ENCODE peak calls at places on chromosomes 4 and X, in nine cellular contexts. One of them, this sample, is unnamed.

GRCh38 chrX:136828830-136829229 is 48.1 kb upstream of the ARHGEF6 start:
- DNase-seq in uterus: no peak
- DNase-seq in GM13976: no peak
- DNase-seq in H1: no peak
- DNase-seq in ovary: no peak
- DNase-seq in RWPE1: no peak
- DNase-seq in tibial artery: no peak
- DNase-seq in Caco-2: no peak
- DNase-seq in tibial nerve: no peak
- DNase-seq in this sample: no peak

GRCh38 chrX:44343412-44343942 is at the start of gene EFHC2:
- DNase-seq in uterus: peak
- DNase-seq in GM13976: peak
- DNase-seq in H1: no peak
- DNase-seq in ovary: peak
- DNase-seq in RWPE1: no peak
- DNase-seq in tibial artery: peak
- DNase-seq in Caco-2: no peak
- DNase-seq in tibial nerve: peak
- DNase-seq in this sample: no peak

GRCh38 chr4:4430492-4431195 is 43.7 kb downstream of the NSG1 start:
- DNase-seq in uterus: no peak
- DNase-seq in GM13976: peak
- DNase-seq in H1: no peak
- DNase-seq in ovary: no peak
- DNase-seq in RWPE1: peak
- DNase-seq in tibial artery: no peak
- DNase-seq in Caco-2: peak
- DNase-seq in tibial nerve: no peak
- DNase-seq in this sample: no peak

GRCh38 chr4:124173892-124174291 is 538.6 kb downstream of the ANKRD50 start:
- DNase-seq in uterus: no peak
- DNase-seq in GM13976: no peak
- DNase-seq in H1: no peak
- DNase-seq in ovary: no peak
- DNase-seq in RWPE1: no peak
- DNase-seq in tibial artery: no peak
- DNase-seq in Caco-2: no peak
- DNase-seq in tibial nerve: no peak
- DNase-seq in this sample: no peak

GRCh38 chr4:2797545-2798305 is 4.8 kb downstream of the SH3BP2 start:
- DNase-seq in uterus: no peak
- DNase-seq in GM13976: no peak
- DNase-seq in H1: no peak
- DNase-seq in ovary: peak
- DNase-seq in RWPE1: no peak
- DNase-seq in tibial artery: peak
- DNase-seq in Caco-2: no peak
- DNase-seq in tibial nerve: peak
- DNase-seq in this sample: peak

GRCh38 chrX:25004040-25004439 is 11.7 kb downstream of the ARX start:
- DNase-seq in uterus: no peak
- DNase-seq in GM13976: no peak
- DNase-seq in H1: no peak
- DNase-seq in ovary: no peak
- DNase-seq in RWPE1: no peak
- DNase-seq in tibial artery: no peak
- DNase-seq in Caco-2: no peak
- DNase-seq in tibial nerve: no peak
- DNase-seq in this sample: no peak

GRCh38 chr4:144985014-144985413 is 113.0 kb downstream of the ANAPC10 start:
- DNase-seq in uterus: no peak
- DNase-seq in GM13976: no peak
- DNase-seq in H1: no peak
- DNase-seq in ovary: no peak
- DNase-seq in RWPE1: no peak
- DNase-seq in tibial artery: no peak
- DNase-seq in Caco-2: no peak
- DNase-seq in tibial nerve: no peak
- DNase-seq in this sample: no peak

GRCh38 chr4:11685481-11685880 is 256.8 kb upstream of the HS3ST1 start:
- DNase-seq in uterus: no peak
- DNase-seq in GM13976: no peak
- DNase-seq in H1: no peak
- DNase-seq in ovary: no peak
- DNase-seq in RWPE1: no peak
- DNase-seq in tibial artery: no peak
- DNase-seq in Caco-2: no peak
- DNase-seq in tibial nerve: no peak
- DNase-seq in this sample: no peak

GRCh38 chr4:61462451-61463326 is 262.6 kb downstream of the ADGRL3 start:
- DNase-seq in uterus: no peak
- DNase-seq in GM13976: no peak
- DNase-seq in H1: no peak
- DNase-seq in ovary: no peak
- DNase-seq in RWPE1: peak
- DNase-seq in tibial artery: no peak
- DNase-seq in Caco-2: peak
- DNase-seq in tibial nerve: no peak
- DNase-seq in this sample: no peak

GRCh38 chr4:158255727-158256324 is 45.5 kb downstream of the TMEM144 start:
- DNase-seq in uterus: no peak
- DNase-seq in GM13976: no peak
- DNase-seq in H1: no peak
- DNase-seq in ovary: no peak
- DNase-seq in RWPE1: peak
- DNase-seq in tibial artery: no peak
- DNase-seq in Caco-2: peak
- DNase-seq in tibial nerve: no peak
- DNase-seq in this sample: no peak

GRCh38 chr4:52199574-52200338 is 148.7 kb downstream of the SPATA18 start:
- DNase-seq in uterus: no peak
- DNase-seq in GM13976: no peak
- DNase-seq in H1: no peak
- DNase-seq in ovary: no peak
- DNase-seq in RWPE1: peak
- DNase-seq in tibial artery: no peak
- DNase-seq in Caco-2: no peak
- DNase-seq in tibial nerve: no peak
- DNase-seq in this sample: no peak

GRCh38 chr4:22744478-22745062 is 51.8 kb downstream of the GBA3 start:
- DNase-seq in uterus: no peak
- DNase-seq in GM13976: no peak
- DNase-seq in H1: no peak
- DNase-seq in ovary: no peak
- DNase-seq in RWPE1: no peak
- DNase-seq in tibial artery: no peak
- DNase-seq in Caco-2: no peak
- DNase-seq in tibial nerve: no peak
- DNase-seq in this sample: no peak

GRCh38 chrX:93420090-93420489 is 253.3 kb downstream of the NAP1L3 start:
- DNase-seq in uterus: no peak
- DNase-seq in GM13976: no peak
- DNase-seq in H1: no peak
- DNase-seq in ovary: no peak
- DNase-seq in RWPE1: no peak
- DNase-seq in tibial artery: no peak
- DNase-seq in Caco-2: no peak
- DNase-seq in tibial nerve: no peak
- DNase-seq in this sample: no peak

GRCh38 chr4:139735381-139736256 is 70.0 kb downstream of the MGST2 start:
- DNase-seq in uterus: peak
- DNase-seq in GM13976: peak
- DNase-seq in H1: no peak
- DNase-seq in ovary: peak
- DNase-seq in RWPE1: no peak
- DNase-seq in tibial artery: peak
- DNase-seq in Caco-2: no peak
- DNase-seq in tibial nerve: no peak
- DNase-seq in this sample: no peak

GRCh38 chrX:1591102-1591862 is at the start of gene AKAP17A:
- DNase-seq in uterus: peak
- DNase-seq in GM13976: peak
- DNase-seq in H1: peak
- DNase-seq in ovary: peak
- DNase-seq in RWPE1: peak
- DNase-seq in tibial artery: peak
- DNase-seq in Caco-2: peak
- DNase-seq in tibial nerve: peak
- DNase-seq in this sample: peak
- TF ChIP-seq CTCF in uterus: peak
- TF ChIP-seq CTCF in GM13976: peak
- TF ChIP-seq CTCF in H1: no peak
- TF ChIP-seq CTCF in ovary: peak
- TF ChIP-seq CTCF in RWPE1: no peak
- TF ChIP-seq CTCF in tibial artery: no peak
- TF ChIP-seq CTCF in Caco-2: no peak
- TF ChIP-seq CTCF in tibial nerve: no peak
- TF ChIP-seq CTCF in this sample: peak

GRCh38 chr4:83486457-83487129 is 1.7 kb upstream of the ABRAXAS1 start:
- DNase-seq in uterus: no peak
- DNase-seq in GM13976: no peak
- DNase-seq in H1: no peak
- DNase-seq in ovary: no peak
- DNase-seq in RWPE1: no peak
- DNase-seq in tibial artery: no peak
- DNase-seq in Caco-2: no peak
- DNase-seq in tibial nerve: no peak
- DNase-seq in this sample: no peak

GRCh38 chr4:83489711-83490326 is 4.9 kb upstream of the ABRAXAS1 start:
- DNase-seq in uterus: no peak
- DNase-seq in GM13976: no peak
- DNase-seq in H1: no peak
- DNase-seq in ovary: no peak
- DNase-seq in RWPE1: no peak
- DNase-seq in tibial artery: no peak
- DNase-seq in Caco-2: no peak
- DNase-seq in tibial nerve: no peak
- DNase-seq in this sample: no peak

DNA sequence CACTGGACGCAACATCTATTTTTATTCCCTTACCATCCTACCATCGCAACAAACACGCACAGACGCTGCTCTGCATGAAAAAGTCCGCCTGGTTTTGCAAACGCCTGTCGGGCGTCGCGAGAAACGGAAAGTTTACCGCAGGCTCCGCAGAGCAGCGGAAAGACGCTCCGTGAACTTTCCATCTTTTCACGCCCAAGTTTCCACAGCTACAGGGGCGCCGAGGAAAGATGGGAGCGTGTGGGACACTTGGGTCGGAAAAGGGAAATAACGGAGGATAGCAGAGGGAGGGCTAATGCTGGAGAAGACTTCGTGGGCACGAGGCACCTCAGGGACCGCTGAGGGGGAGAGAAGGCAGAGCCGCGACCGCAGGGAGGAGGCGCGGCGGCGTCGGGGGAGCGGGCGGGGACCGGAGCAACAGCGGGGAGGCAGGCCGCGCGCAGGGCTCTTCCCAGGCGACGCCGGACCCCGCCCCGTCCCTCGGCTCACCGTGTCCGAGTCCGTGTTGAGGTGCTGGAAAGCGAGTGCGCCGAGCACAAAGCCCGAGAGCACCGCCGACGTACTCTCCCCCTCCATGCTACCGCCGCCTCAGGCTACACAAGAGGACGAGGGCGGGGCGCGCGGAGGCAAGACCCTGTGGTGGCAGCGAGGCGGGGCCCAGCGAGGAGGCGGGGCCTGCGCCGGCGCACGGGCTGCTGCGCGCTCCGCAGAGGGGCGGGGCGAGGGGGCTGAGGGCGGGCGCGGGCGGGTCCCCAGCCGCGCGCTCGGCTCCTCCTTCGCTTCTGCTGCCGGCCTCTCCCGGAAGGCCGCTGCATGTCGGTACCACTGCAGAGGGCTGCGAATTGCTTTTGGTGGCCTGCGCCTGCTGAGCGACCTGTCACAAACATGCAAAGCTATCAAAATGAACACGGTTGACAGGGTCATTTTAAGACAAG is at the start of gene ABRAXAS1:
- DNase-seq in uterus: peak
- DNase-seq in GM13976: peak
- DNase-seq in H1: peak
- DNase-seq in ovary: peak
- DNase-seq in RWPE1: peak
- DNase-seq in tibial artery: peak
- DNase-seq in Caco-2: peak
- DNase-seq in tibial nerve: peak
- DNase-seq in this sample: peak
- TF ChIP-seq CTCF in uterus: no peak
- TF ChIP-seq CTCF in GM13976: no peak
- TF ChIP-seq CTCF in H1: no peak
- TF ChIP-seq CTCF in ovary: no peak
- TF ChIP-seq CTCF in RWPE1: no peak
- TF ChIP-seq CTCF in tibial artery: no peak
- TF ChIP-seq CTCF in Caco-2: no peak
- TF ChIP-seq CTCF in tibial nerve: no peak
- TF ChIP-seq CTCF in this sample: peak

DNA sequence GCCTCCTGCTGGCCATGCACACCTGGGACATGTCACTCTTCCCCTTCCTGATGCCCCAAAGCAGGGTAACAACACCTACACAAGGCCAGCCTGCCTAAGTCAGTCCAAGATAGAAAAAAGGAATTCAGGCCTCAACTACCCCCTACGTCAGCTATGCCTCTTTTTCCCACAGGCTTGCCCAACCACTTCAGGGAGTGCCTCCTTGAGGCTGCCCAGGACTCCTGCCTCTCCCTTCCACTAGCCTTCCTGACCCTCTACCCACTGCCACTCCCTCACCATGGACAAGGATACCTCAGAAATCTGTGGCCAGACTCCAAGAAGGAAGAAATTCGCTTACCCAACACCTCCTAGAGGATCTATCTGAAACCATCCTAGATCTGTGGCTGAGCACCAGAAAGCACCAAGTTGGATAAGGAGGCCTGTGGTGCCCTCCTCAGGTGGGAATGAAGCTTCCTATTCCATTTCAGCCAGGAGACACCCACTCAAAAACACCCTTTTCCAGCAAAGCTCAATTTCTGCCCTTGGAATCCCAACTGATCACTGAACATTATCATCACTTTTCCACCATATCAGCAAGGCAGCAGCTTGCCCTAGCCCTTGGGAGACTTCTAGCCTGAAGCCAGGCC is 1.8 kb downstream of the KDM5C start:
- DNase-seq in uterus: no peak
- DNase-seq in GM13976: no peak
- DNase-seq in H1: no peak
- DNase-seq in ovary: no peak
- DNase-seq in RWPE1: no peak
- DNase-seq in tibial artery: no peak
- DNase-seq in Caco-2: no peak
- DNase-seq in tibial nerve: no peak
- DNase-seq in this sample: no peak
- TF ChIP-seq CTCF in uterus: no peak
- TF ChIP-seq CTCF in GM13976: no peak
- TF ChIP-seq CTCF in H1: peak
- TF ChIP-seq CTCF in ovary: no peak
- TF ChIP-seq CTCF in RWPE1: no peak
- TF ChIP-seq CTCF in tibial artery: no peak
- TF ChIP-seq CTCF in Caco-2: no peak
- TF ChIP-seq CTCF in tibial nerve: no peak
- TF ChIP-seq CTCF in this sample: peak

DNA sequence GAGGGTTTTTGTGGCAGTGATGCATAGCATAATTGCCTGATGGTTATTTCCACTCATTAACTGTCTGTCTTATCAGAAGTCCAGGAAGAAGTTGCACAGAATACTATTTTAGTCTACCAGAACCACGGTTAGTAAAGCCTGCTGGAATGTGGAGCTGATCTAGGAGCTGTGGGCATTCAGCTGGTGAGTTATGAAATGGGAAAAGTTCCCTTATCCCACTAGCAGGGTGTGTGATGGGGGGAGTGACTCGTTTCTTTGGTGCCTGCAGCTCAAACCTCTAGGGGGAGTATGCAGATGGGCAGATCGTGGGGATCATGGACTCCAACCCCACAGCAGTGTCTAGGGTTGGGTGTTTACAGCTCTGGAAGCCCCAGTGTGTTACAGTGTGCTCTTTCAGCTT is 305.6 kb upstream of the BOD1L1 start:
- DNase-seq in uterus: no peak
- DNase-seq in GM13976: no peak
- DNase-seq in H1: no peak
- DNase-seq in ovary: no peak
- DNase-seq in RWPE1: no peak
- DNase-seq in tibial artery: no peak
- DNase-seq in Caco-2: no peak
- DNase-seq in tibial nerve: no peak
- DNase-seq in this sample: no peak
- TF ChIP-seq CTCF in uterus: no peak
- TF ChIP-seq CTCF in GM13976: no peak
- TF ChIP-seq CTCF in H1: peak
- TF ChIP-seq CTCF in ovary: no peak
- TF ChIP-seq CTCF in RWPE1: no peak
- TF ChIP-seq CTCF in tibial artery: no peak
- TF ChIP-seq CTCF in Caco-2: no peak
- TF ChIP-seq CTCF in tibial nerve: no peak
- TF ChIP-seq CTCF in this sample: no peak

This sample was measured in chondrocyte.